ENCODE peak calls at places on chromosome 22, in four cellular contexts. X, D, H and G are unnamed samples.

GRCh38 chr22:23121026-23121823 is 20.6 kb downstream of the RSPH14 start:
- DNase-seq in D (no peak), X (no peak), H (no peak), G (no peak)

GRCh38 chr22:46484156-46484860 is 53.1 kb downstream of the CELSR1 start:
- DNase-seq in H (no peak), D (no peak), X (no peak), G (no peak)

GRCh38 chr22:32828150-32828549 is 26.6 kb downstream of the TIMP3 start:
- DNase-seq in D (no peak), H (no peak), X (no peak), G (no peak)

GRCh38 chr22:49303061-49303735 is 524.5 kb downstream of the BRD1 start:
- DNase-seq in D (no peak), H (no peak), X (no peak), G (no peak)

GRCh38 chr22:44351685-44352377 is 39.1 kb upstream of the SHISAL1 start:
- DNase-seq in D (no peak), H (no peak), X (no peak), G (no peak)

GRCh38 chr22:45991108-45991507 is 14.1 kb upstream of the WNT7B start:
- DNase-seq in X (no peak), H (no peak), D (no peak), G (no peak)

GRCh38 chr22:45194686-45195085 is 31.0 kb downstream of the NUP50 start:
- DNase-seq in D (no peak), H (no peak), X (no peak), G (no peak)

GRCh38 chr22:26800858-26801257 is 143.5 kb downstream of the MIAT start:
- DNase-seq in H (no peak), D (no peak), X (no peak), G (no peak)

GRCh38 chr22:46050916-46051614 is 74.1 kb upstream of the WNT7B start:
- DNase-seq in X (no peak), H (no peak), D (no peak), G (no peak)

GRCh38 chr22:42905217-42905616 is 48.1 kb upstream of the ARFGAP3 start:
- DNase-seq in X (no peak), D (no peak), H (no peak), G (no peak)

GRCh38 chr22:42907404-42908081 is 50.5 kb upstream of the ARFGAP3 start:
- DNase-seq in H (no peak), X (no peak), D (no peak), G (no peak)

GRCh38 chr22:42905702-42906183 is 48.7 kb upstream of the ARFGAP3 start:
- DNase-seq in X (no peak), D (no peak), H (no peak), G (no peak)

GRCh38 chr22:42908082-42908746 is 51.1 kb upstream of the ARFGAP3 start:
- DNase-seq in H (no peak), X (no peak), D (no peak), G (no peak)

GRCh38 chr22:42906605-42907338 is 49.7 kb upstream of the ARFGAP3 start:
- DNase-seq in X (no peak), D (no peak), H (no peak), G (no peak)
- TF ChIP-seq FOXK2 in X (no peak), D (no peak), H (no peak), G (no peak)

DNA sequence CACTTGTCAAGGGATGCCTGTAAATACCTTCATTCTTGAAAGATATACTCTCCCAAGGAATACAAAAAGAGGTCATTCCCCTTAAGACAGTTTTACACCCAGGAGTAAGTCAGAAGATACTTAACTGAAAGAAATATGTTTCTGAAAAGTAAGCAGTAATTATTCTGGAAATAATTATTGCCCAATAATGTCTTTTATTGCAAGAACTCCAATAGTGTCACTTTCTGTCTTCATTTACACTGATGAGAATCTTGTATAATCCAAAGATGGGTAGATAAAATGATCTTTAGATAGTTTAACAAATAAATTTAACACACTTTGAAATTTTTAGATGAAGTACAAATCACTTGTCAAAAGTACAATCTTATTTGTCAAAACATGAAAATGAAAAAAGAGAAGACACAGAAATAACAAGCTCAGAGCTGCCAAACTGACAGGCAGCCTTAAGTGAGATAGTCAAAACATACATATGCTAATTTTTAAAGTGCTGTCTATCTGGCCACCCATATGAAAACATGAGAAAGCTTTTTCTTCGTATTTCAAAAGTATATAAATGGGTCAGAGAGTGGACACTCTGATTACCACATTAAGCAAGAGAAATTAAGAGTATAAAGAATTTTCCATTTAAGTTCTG is 225.1 kb downstream of the TTC28 start:
- DNase-seq in D (no peak), H (no peak), X (no peak), G (no peak)
- TF ChIP-seq FOXK2 in D (no peak), H (no peak), X (no peak), G (no peak)

GRCh38 chr22:25390297-25391240 is 171.1 kb downstream of the CRYBB2 start:
- DNase-seq in H (no peak), X (peak; percentile 59), D (no peak), G (no peak)
- TF ChIP-seq FOXK2 in H (no peak), X (no peak), D (no peak), G (no peak)

DNA sequence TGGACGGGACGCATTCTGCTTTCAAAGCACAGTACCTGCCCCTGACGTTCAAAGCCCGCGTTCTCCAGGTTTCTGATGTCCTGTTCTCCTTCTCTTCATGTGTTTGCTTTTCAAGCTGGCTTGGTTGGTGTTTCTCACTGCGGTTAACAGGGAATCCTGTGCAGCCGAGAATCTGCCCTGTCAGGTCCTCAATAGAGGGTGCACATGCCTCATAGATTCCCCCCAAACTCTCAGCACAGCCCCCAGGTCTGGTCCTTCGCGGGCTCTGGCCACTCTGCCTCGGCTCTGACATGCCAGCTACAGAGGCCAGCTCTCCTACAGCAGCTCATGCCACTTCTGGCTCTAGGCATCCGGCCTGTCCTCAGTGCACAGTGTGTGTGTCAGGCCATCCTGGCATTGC is 1343.8 kb downstream of the TBC1D22A start:
- DNase-seq in X (no peak), H (no peak), D (no peak), G (no peak)
- TF ChIP-seq FOXK2 in X (no peak), H (no peak), D (no peak), G (no peak)

DNA sequence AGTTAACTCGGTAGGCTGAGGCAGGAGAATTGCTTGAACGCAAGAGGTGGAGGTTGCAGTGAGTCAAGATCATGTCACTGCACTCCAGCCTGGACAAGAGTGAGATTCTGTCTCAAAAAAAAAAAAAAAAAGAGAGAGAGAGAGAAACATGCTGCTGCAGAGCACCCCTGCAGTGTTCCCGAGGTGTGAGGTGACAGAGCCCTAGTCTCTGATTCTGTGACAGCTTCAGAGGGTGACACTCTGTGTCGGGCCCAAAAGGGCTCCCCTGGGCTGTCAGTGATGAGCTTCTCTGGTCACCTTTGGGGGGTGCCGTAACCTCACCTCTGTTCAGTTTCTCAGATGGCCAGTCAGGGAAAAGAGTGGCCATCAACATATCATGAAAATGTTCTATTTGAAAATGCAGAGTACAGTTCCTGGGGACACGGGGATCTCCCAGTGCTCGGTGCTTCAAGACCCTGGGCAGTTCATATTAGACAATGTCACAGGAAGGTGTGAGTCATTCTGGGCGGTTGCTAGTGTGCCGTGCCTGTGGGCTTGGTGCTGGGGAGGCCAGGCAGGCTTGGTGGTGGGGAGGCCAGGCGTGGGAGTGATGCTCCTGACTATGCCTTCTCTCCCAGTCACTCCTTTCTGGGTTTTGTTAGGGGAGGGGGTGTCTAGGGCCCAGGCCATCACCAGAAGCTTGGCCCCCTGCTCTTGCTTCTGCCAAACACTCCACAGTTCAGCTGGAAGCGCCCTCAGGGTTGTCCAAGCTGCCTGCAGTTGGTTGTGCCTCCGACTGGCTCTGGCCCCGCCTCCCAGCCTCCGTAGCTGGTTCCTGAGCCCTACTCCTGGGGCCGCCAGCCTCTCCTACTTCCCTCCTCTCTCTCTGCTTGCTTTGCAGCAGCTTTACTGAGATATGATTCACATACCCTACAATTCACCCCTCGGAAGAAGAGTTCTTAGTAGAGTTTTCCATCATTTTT is 52.5 kb upstream of the CLDN5 start:
- DNase-seq in X (no peak), H (no peak), D (peak; percentile 83), G (peak; percentile 58)
- TF ChIP-seq FOXK2 in X (no peak), H (no peak), D (peak; percentile 36), G (no peak)

DNA sequence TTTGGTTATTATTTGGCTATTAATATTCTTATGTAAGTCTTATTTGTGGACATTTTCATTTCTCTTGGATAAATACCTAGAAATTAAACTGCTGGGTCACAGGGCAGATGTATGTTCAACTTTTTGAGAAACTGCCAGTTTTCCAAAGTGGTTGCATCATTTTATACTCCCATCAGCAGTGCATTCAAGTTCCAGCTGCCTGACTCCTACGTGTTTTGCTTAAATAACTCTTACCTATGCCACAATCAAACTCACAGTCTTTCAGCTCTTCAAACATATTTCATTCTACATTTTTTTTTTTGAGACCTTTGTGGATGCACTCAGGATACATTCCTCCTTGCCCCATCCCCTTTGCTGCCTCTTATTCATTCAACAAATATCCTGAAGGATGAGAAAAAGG is 9.2 kb downstream of the TCF20 start:
- DNase-seq in D (no peak), H (no peak), X (no peak), G (no peak)
- TF ChIP-seq FOXK2 in D (no peak), H (no peak), X (no peak), G (no peak)